ENCODE peak calls at places on chromosomes 6 and 20, in six cellular contexts. S is breast epithelium, U is Panc1, W is upper lobe of left lung, P is stomach, E is H7. D is an unnamed sample.

GRCh38 chr6:156658596-156659316 is 118.4 kb upstream of the ARID1B start:
- DNase-seq in P (no peak), S (no peak), E (no peak), W (no peak), U (no peak), D (peak; percentile 23)

GRCh38 chr6:7296602-7297001 is 16.4 kb downstream of the SSR1 start:
- DNase-seq in S (no peak), P (no peak), W (no peak), E (no peak), U (no peak), D (no peak)

GRCh38 chr6:132282696-132283095 is 118.6 kb downstream of the MOXD1 start:
- DNase-seq in W (no peak), E (no peak), S (no peak), P (no peak), U (no peak), D (no peak)

GRCh38 chr6:165632194-165632593 is 30.8 kb downstream of the PDE10A start:
- DNase-seq in E (no peak), P (no peak), W (no peak), U (no peak), S (no peak), D (no peak)

GRCh38 chr6:100415780-100416179 is 48.9 kb downstream of the SIM1 start:
- DNase-seq in S (no peak), U (no peak), P (no peak), W (no peak), E (no peak), D (no peak)

GRCh38 chr6:148445620-148446019 is 103.0 kb downstream of the SASH1 start:
- DNase-seq in P (no peak), E (no peak), U (no peak), S (no peak), W (no peak), D (no peak)

GRCh38 chr20:15799871-15800270 is 773.4 kb downstream of the KIF16B start:
- DNase-seq in W (no peak), E (no peak), S (no peak), P (no peak), U (no peak), D (no peak)

GRCh38 chr20:58891686-58892125 is 39.2 kb downstream of the GNAS start:
- DNase-seq in W (peak; percentile 28), S (no peak), E (peak; percentile 89), P (peak; percentile 37), U (no peak), D (no peak)

GRCh38 chr6:100833972-100834574 is 47.1 kb downstream of the ASCC3 start:
- DNase-seq in E (no peak), S (no peak), P (no peak), W (no peak), U (no peak), D (no peak)

GRCh38 chr20:41140226-41141133 is 3.1 kb downstream of the PLCG1 start:
- DNase-seq in P (no peak), U (no peak), W (no peak), S (no peak), E (no peak), D (no peak)

GRCh38 chr6:153121311-153121710 is 9.8 kb downstream of the RGS17 start:
- DNase-seq in S (no peak), P (no peak), U (no peak), E (no peak), W (no peak), D (no peak)

GRCh38 chr20:59455392-59456341 is 148.7 kb upstream of the PHACTR3 start:
- DNase-seq in P (peak; percentile 56), S (peak; percentile 28), E (peak; percentile 80), W (no peak), U (no peak), D (peak; percentile 31)

GRCh38 chr6:160041608-160042007 is 72.7 kb downstream of the IGF2R start:
- DNase-seq in U (no peak), S (peak; percentile 81), P (peak; percentile 83), E (no peak), W (peak; percentile 88), D (no peak)

GRCh38 chr6:64729522-64729921 is 977.5 kb downstream of the EYS start:
- DNase-seq in W (no peak), U (no peak), P (no peak), E (no peak), S (no peak), D (no peak)

GRCh38 chr6:20159098-20159497 is 53.2 kb downstream of the MBOAT1 start:
- DNase-seq in W (no peak), U (no peak), P (no peak), E (no peak), S (no peak), D (no peak)
- H3K4me3 ChIP-seq in W (no peak overlapping the region), U (no peak overlapping the region), P (no peak overlapping the region), E (no peak overlapping the region), S (no peak overlapping the region), D (no peak overlapping the region)

GRCh38 chr20:47283411-47283810 is 73.1 kb downstream of the ZMYND8 start:
- DNase-seq in P (no peak), U (no peak), W (no peak), S (no peak), E (no peak), D (no peak)
- H3K36me3 ChIP-seq in P (peaks cover 100% of the 10 kb centered on the region), U (no peaks in the 10 kb centered on the region), W (peaks cover 61% of the 10 kb centered on the region), S (no peaks in the 10 kb centered on the region), E (peaks cover 28% of the 10 kb centered on the region), D (peaks cover 83% of the 10 kb centered on the region)

GRCh38 chr6:155623450-155624178 is 168.0 kb upstream of the NOX3 start:
- DNase-seq in P (no peak), E (no peak), S (no peak), W (no peak), U (no peak), D (peak; percentile 49)
- H3K4me3 ChIP-seq in P (no peak overlapping the region), E (no peak overlapping the region), S (no peak overlapping the region), W (no peak overlapping the region), U (no peak overlapping the region), D (no peak overlapping the region)

GRCh38 chr6:16324184-16324583 is 85.8 kb downstream of the GMPR start:
- DNase-seq in W (no peak), S (no peak), E (no peak), P (no peak), U (no peak), D (no peak)
- H3K36me3 ChIP-seq in W (peaks cover 24% of the 10 kb centered on the region), S (no peaks in the 10 kb centered on the region), E (no peaks in the 10 kb centered on the region), P (peaks cover 35% of the 10 kb centered on the region), U (no peaks in the 10 kb centered on the region), D (no peaks in the 10 kb centered on the region)

GRCh38 chr6:96925290-96925687 is 761 bp downstream of the KLHL32 start:
- DNase-seq in P (no peak), S (no peak), U (no peak), W (no peak), E (no peak), D (no peak)
- H3K4me3 ChIP-seq in P (peak overlapping the region; percentile 72), S (peak overlapping the region; percentile 62), U (peak overlapping the region; percentile 60), W (no peak overlapping the region), E (peak overlapping the region; percentile 75), D (peak overlapping the region; percentile 64)

DNA sequence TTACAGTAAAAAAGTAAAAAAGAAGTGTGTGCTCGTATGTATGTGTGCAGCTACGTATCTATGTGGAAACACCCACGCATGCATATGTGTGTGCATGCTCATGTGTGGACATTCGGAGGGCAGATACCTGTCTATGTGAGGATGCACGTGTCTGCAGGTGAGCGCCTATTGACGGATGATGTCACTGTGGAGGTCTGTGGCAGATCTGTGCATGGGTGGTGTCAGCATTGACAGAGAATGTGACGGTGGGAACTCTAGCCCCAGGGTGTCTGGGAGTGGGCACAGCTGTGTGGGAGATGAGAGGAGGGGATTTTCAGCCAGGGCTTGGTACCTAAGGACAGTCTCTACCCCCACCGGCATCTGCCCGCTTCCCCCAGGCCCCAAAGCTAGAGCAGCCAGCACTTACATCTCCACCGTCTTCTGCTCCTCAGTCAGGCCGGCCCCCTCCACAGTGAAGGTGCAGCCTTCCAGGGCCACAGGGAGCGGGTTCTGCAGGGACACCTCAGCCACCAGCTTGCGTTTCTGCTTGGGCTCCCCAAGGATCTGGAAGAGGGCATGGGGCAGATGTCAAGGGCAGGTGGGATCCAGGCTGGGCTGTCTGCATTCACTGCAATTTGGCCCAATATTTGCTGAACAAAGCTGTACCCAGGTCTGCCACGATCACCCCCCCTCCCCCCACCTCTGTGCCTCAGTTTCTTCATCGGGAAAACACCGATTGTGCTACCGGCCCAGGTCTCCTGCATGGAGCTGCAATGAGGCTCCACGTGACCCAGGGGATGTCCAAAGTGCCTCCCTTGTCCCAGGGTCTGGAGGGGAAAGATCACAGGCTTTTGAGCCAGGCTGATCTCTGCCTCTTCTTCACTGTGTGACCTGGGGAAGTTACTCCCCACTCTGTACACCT is 34.1 kb downstream of the TGM2 start:
- DNase-seq in P (no peak), W (no peak), S (no peak), U (no peak), E (peak; percentile 20), D (no peak)
- H3K36me3 ChIP-seq in P (peaks cover 42% of the 10 kb centered on the region), W (peaks cover 31% of the 10 kb centered on the region), S (no peaks in the 10 kb centered on the region), U (no peaks in the 10 kb centered on the region), E (no peaks in the 10 kb centered on the region), D (no peaks in the 10 kb centered on the region)

DNA sequence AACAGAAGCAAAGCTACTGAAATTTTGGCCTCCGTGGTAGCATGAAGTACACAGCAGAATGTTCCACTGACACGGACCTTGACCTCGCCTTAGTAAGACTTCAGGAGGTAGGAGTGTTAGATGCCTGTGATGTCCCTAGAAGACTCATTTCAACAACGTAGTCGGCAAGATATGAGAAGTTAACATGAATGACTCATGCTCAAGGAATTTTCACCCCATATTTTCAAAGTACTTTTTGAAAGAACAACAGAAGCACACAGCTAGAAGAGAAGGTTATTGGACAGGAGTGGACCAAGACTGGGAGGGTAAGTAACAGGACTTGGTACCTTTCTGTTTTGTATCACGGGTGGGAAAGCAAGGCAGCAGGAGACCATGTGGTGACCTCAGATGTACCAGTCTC is 78.0 kb downstream of the DZANK1 start:
- DNase-seq in S (no peak), P (no peak), W (no peak), E (no peak), U (no peak), D (no peak)
- H3K4me3 ChIP-seq in S (no peak overlapping the region), P (no peak overlapping the region), W (no peak overlapping the region), E (no peak overlapping the region), U (no peak overlapping the region), D (no peak overlapping the region)

GRCh38 chr6:134342972-134343371 is 25.1 kb upstream of the SGK1 start:
- DNase-seq in W (no peak), P (no peak), U (no peak), E (no peak), S (no peak), D (no peak)
- H3K36me3 ChIP-seq in W (no peaks in the 10 kb centered on the region), P (no peaks in the 10 kb centered on the region), U (no peaks in the 10 kb centered on the region), E (no peaks in the 10 kb centered on the region), S (no peaks in the 10 kb centered on the region), D (no peaks in the 10 kb centered on the region)

D was measured in HAP-1.